ENCODE peak calls at places on chromosomes 3 and 15, in ten cellular contexts. R is stromal cell of bone marrow; M is endothelial cell; U is stimulated activated CD4-positive, alpha-beta T cell treated with anti-CD3 and anti-CD28 coated beads, Interleukin-1b, Interleukin-23, amount 100 ng/mL, for 24 hours; K is osteoblast; Z is H9; N is KG1; X is neural crest cell; O is cardiac fibroblast; I is iPS DF 19.7. J is an unnamed sample.
A peak's percentile ranks its signal among the peaks of the same experiment; 100 is the strongest.

GRCh38 chr3:71488391-71488809 is 95.1 kb downstream of the FOXP1 start:
- DNase-seq in R (no peak), M (no peak), U (no peak), K (no peak), Z (no peak), N (no peak), X (no peak), O (no peak), I (no peak), J (peak; percentile 33)

GRCh38 chr3:154926721-154927120 is 153.4 kb upstream of the MME start:
- DNase-seq in R (peak; percentile 18), M (no peak), U (no peak), K (no peak), Z (no peak), N (no peak), X (no peak), O (no peak), I (no peak), J (no peak)

GRCh38 chr3:67083277-67083676 is 85.2 kb downstream of the KBTBD8 start:
- DNase-seq in R (no peak), M (no peak), U (peak; percentile 17), K (no peak), Z (no peak), N (peak; percentile 11), X (no peak), O (peak; percentile 77), I (no peak), J (no peak)

GRCh38 chr15:78216276-78217229 is 17.8 kb downstream of the ACSBG1 start:
- DNase-seq in R (peak; percentile 9), M (no peak), U (no peak), K (no peak), Z (no peak), N (no peak), X (no peak), O (no peak), I (no peak), J (no peak)

GRCh38 chr15:25893621-25894020 is 30.5 kb upstream of the ATP10A start:
- DNase-seq in R (no peak), M (no peak), U (no peak), K (no peak), Z (no peak), N (no peak), X (no peak), O (no peak), I (no peak), J (no peak)

GRCh38 chr3:48410205-48411040 is 19.5 kb downstream of the PLXNB1 start:
- DNase-seq in R (no peak), M (no peak), U (no peak), K (peak; percentile 79), Z (no peak), N (no peak), X (no peak), O (no peak), I (no peak), J (no peak)

GRCh38 chr3:195245531-195245951 is 25.4 kb downstream of the XXYLT1 start:
- DNase-seq in R (no peak), M (no peak), U (no peak), K (no peak), Z (no peak), N (no peak), X (no peak), O (no peak), I (no peak), J (no peak)

GRCh38 chr15:69328739-69329138 is 30.0 kb downstream of the PAQR5 start:
- DNase-seq in R (no peak), M (no peak), U (no peak), K (no peak), Z (no peak), N (no peak), X (no peak), O (no peak), I (no peak), J (no peak)

GRCh38 chr3:110647586-110647985 is 424.0 kb upstream of the NECTIN3 start:
- DNase-seq in R (no peak), M (no peak), U (no peak), K (no peak), Z (no peak), N (no peak), X (no peak), O (no peak), I (no peak), J (no peak)

GRCh38 chr15:69540622-69541021 is 88.0 kb downstream of the RPLP1 start:
- DNase-seq in R (no peak), M (no peak), U (no peak), K (no peak), Z (no peak), N (no peak), X (no peak), O (no peak), I (no peak), J (peak; percentile 73)

GRCh38 chr15:34818531-34818930 is 23.2 kb upstream of the ACTC1 start:
- DNase-seq in R (no peak), M (no peak), U (no peak), K (no peak), Z (no peak), N (no peak), X (no peak), O (no peak), I (no peak), J (no peak)

GRCh38 chr15:25481208-25481862 is 42.5 kb upstream of the UBE3A start:
- DNase-seq in R (no peak), M (peak; percentile 19), U (no peak), K (no peak), Z (peak; percentile 70), N (peak; percentile 40), X (no peak), O (no peak), I (peak; percentile 54), J (peak; percentile 4)

GRCh38 chr3:37824090-37824953 is 37.4 kb upstream of the CTDSPL start:
- DNase-seq in R (no peak), M (no peak), U (no peak), K (no peak), Z (no peak), N (no peak), X (no peak), O (no peak), I (no peak), J (peak; percentile 10)

GRCh38 chr15:63510548-63510940 is 6.2 kb downstream of the USP3 start:
- DNase-seq in R (no peak), M (no peak), U (no peak), K (no peak), Z (no peak), N (no peak), X (no peak), O (no peak), I (no peak), J (no peak)

GRCh38 chr3:101532783-101533602 is 20.0 kb upstream of the SENP7 start:
- DNase-seq in R (peak; percentile 1), M (no peak), U (no peak), K (no peak), Z (no peak), N (no peak), X (no peak), O (no peak), I (no peak), J (no peak)

GRCh38 chr15:77659350-77660321 is 26.9 kb upstream of the LINGO1 start:
- DNase-seq in R (peak; percentile 17), M (peak; percentile 66), U (peak; percentile 32), K (peak; percentile 97), Z (peak; percentile 75), N (no peak), X (peak; percentile 56), O (peak; percentile 63), I (no peak), J (peak; percentile 65)

GRCh38 chr15:31129769-31130303 is 28.3 kb upstream of the TRPM1 start:
- DNase-seq in R (no peak), M (no peak), U (no peak), K (peak; percentile 54), Z (no peak), N (no peak), X (no peak), O (no peak), I (no peak), J (no peak)

GRCh38 chr3:37741644-37742043 is 120.0 kb upstream of the CTDSPL start:
- DNase-seq in R (no peak), M (peak; percentile 13), U (no peak), K (peak; percentile 77), Z (no peak), N (no peak), X (no peak), O (peak; percentile 28), I (no peak), J (peak; percentile 7)

GRCh38 chr3:189883113-189883753 is 237.5 kb downstream of the P3H2 start:
- DNase-seq in R (no peak), M (no peak), U (no peak), K (no peak), Z (no peak), N (no peak), X (no peak), O (no peak), I (no peak), J (no peak)